ENCODE peak calls at places on chromosomes 13 and 19, in four cellular contexts. One of them, this sample, is unnamed.

GRCh38 chr19:1453525-1454371 is 3.8 kb downstream of the APC2 start:
- DNase-seq in HAP-1: no peak
- DNase-seq in ACHN: no peak
- DNase-seq in brain microvascular endothelial cell: no peak
- DNase-seq in this sample: no peak

GRCh38 chr13:101515504-101515903 is 63.0 kb downstream of the ITGBL1 start:
- DNase-seq in ACHN: no peak
- DNase-seq in brain microvascular endothelial cell: no peak
- DNase-seq in HAP-1: no peak
- DNase-seq in this sample: no peak

GRCh38 chr19:5864013-5864720 is 6.2 kb downstream of the FUT5 start:
- DNase-seq in HAP-1: no peak
- DNase-seq in brain microvascular endothelial cell: no peak
- DNase-seq in ACHN: no peak
- DNase-seq in this sample: no peak

GRCh38 chr13:55000043-55000442 is 1971.4 kb downstream of the OLFM4 start:
- DNase-seq in brain microvascular endothelial cell: no peak
- DNase-seq in ACHN: no peak
- DNase-seq in HAP-1: peak
- DNase-seq in this sample: no peak

GRCh38 chr13:52736891-52737290 is 2.7 kb downstream of the CNMD start:
- DNase-seq in ACHN: no peak
- DNase-seq in brain microvascular endothelial cell: no peak
- DNase-seq in HAP-1: peak
- DNase-seq in this sample: no peak

GRCh38 chr19:15195987-15196682 is 4.7 kb downstream of the NOTCH3 start:
- DNase-seq in HAP-1: no peak
- DNase-seq in brain microvascular endothelial cell: peak
- DNase-seq in ACHN: no peak
- DNase-seq in this sample: peak

GRCh38 chr19:48481846-48482639 is 12.9 kb downstream of the CYTH2 start:
- DNase-seq in brain microvascular endothelial cell: no peak
- DNase-seq in HAP-1: no peak
- DNase-seq in ACHN: no peak
- DNase-seq in this sample: no peak

GRCh38 chr13:107461751-107462150 is 753.6 kb downstream of the LIG4 start:
- DNase-seq in HAP-1: no peak
- DNase-seq in brain microvascular endothelial cell: no peak
- DNase-seq in ACHN: no peak
- DNase-seq in this sample: no peak

GRCh38 chr19:7199613-7200533 is 94.3 kb downstream of the INSR start:
- DNase-seq in brain microvascular endothelial cell: no peak
- DNase-seq in ACHN: no peak
- DNase-seq in HAP-1: no peak
- DNase-seq in this sample: peak

GRCh38 chr19:18340237-18340989 is at the start of gene PGPEP1:
- DNase-seq in brain microvascular endothelial cell: no peak
- DNase-seq in HAP-1: peak
- DNase-seq in ACHN: peak
- DNase-seq in this sample: peak

GRCh38 chr13:26050568-26051230 is 1.1 kb downstream of the SHISA2 start:
- DNase-seq in ACHN: no peak
- DNase-seq in brain microvascular endothelial cell: no peak
- DNase-seq in HAP-1: no peak
- DNase-seq in this sample: no peak

GRCh38 chr19:58372311-58373133 is 8.3 kb downstream of the ZNF837 start:
- DNase-seq in HAP-1: no peak
- DNase-seq in ACHN: no peak
- DNase-seq in brain microvascular endothelial cell: no peak
- DNase-seq in this sample: no peak

GRCh38 chr13:102718746-102719145 is 23.9 kb upstream of the METTL21C start:
- DNase-seq in brain microvascular endothelial cell: no peak
- DNase-seq in HAP-1: no peak
- DNase-seq in ACHN: no peak
- DNase-seq in this sample: no peak

GRCh38 chr13:104691765-104692164 is 1625.5 kb upstream of the SLC10A2 start:
- DNase-seq in HAP-1: no peak
- DNase-seq in ACHN: no peak
- DNase-seq in brain microvascular endothelial cell: no peak
- DNase-seq in this sample: no peak

GRCh38 chr13:93172109-93172508 is 54.5 kb upstream of the GPC6 start:
- DNase-seq in ACHN: no peak
- DNase-seq in brain microvascular endothelial cell: no peak
- DNase-seq in HAP-1: no peak
- DNase-seq in this sample: no peak

GRCh38 chr13:25468330-25469178 is 96.8 kb downstream of the ATP8A2 start:
- DNase-seq in HAP-1: no peak
- DNase-seq in ACHN: peak
- DNase-seq in brain microvascular endothelial cell: no peak
- DNase-seq in this sample: no peak

GRCh38 chr19:53789708-53790678 is 34.1 kb downstream of the NLRP12 start:
- DNase-seq in HAP-1: no peak
- DNase-seq in ACHN: no peak
- DNase-seq in brain microvascular endothelial cell: no peak
- DNase-seq in this sample: no peak

GRCh38 chr13:32001392-32001768 is 30.2 kb upstream of the FRY start:
- DNase-seq in ACHN: peak
- DNase-seq in brain microvascular endothelial cell: peak
- DNase-seq in HAP-1: peak
- DNase-seq in this sample: peak

GRCh38 chr19:14943601-14944000 is 2.3 kb downstream of the OR7C2 start:
- DNase-seq in brain microvascular endothelial cell: no peak
- DNase-seq in ACHN: no peak
- DNase-seq in HAP-1: no peak
- DNase-seq in this sample: no peak

GRCh38 chr19:29665826-29666633 is 769 bp downstream of the PLEKHF1 start:
- DNase-seq in HAP-1: no peak
- DNase-seq in ACHN: peak
- DNase-seq in brain microvascular endothelial cell: peak
- DNase-seq in this sample: no peak

GRCh38 chr19:39327990-39328705 is 7.5 kb upstream of the LRFN1 start:
- DNase-seq in brain microvascular endothelial cell: peak
- DNase-seq in ACHN: peak
- DNase-seq in HAP-1: peak
- DNase-seq in this sample: peak

GRCh38 chr13:44818428-44818827 is 170.8 kb downstream of the NUFIP1 start:
- DNase-seq in HAP-1: peak
- DNase-seq in brain microvascular endothelial cell: peak
- DNase-seq in ACHN: peak
- DNase-seq in this sample: no peak

GRCh38 chr13:110455941-110456340 is 105.6 kb downstream of the RAB20 start:
- DNase-seq in brain microvascular endothelial cell: peak
- DNase-seq in ACHN: peak
- DNase-seq in HAP-1: peak
- DNase-seq in this sample: peak

GRCh38 chr19:14048439-14049153 is 13.3 kb downstream of the PALM3 start:
- DNase-seq in ACHN: peak
- DNase-seq in brain microvascular endothelial cell: peak
- DNase-seq in HAP-1: no peak
- DNase-seq in this sample: peak

GRCh38 chr19:54266133-54266532 is 9.1 kb upstream of the LILRB5 start:
- DNase-seq in ACHN: peak
- DNase-seq in brain microvascular endothelial cell: peak
- DNase-seq in HAP-1: peak
- DNase-seq in this sample: peak

GRCh38 chr13:73816702-73817101 is 317.5 kb downstream of the KLF12 start:
- DNase-seq in ACHN: no peak
- DNase-seq in HAP-1: no peak
- DNase-seq in brain microvascular endothelial cell: no peak
- DNase-seq in this sample: no peak

GRCh38 chr13:88162076-88162702 is 491.0 kb downstream of the SLITRK5 start:
- DNase-seq in HAP-1: no peak
- DNase-seq in brain microvascular endothelial cell: no peak
- DNase-seq in ACHN: no peak
- DNase-seq in this sample: no peak

GRCh38 chr13:33123066-33123940 is 107.1 kb downstream of the KL start:
- DNase-seq in brain microvascular endothelial cell: no peak
- DNase-seq in ACHN: no peak
- DNase-seq in HAP-1: no peak
- DNase-seq in this sample: no peak

GRCh38 chr13:110290153-110290552 is 16.8 kb downstream of the COL4A1 start:
- DNase-seq in HAP-1: no peak
- DNase-seq in ACHN: no peak
- DNase-seq in brain microvascular endothelial cell: no peak
- DNase-seq in this sample: no peak

GRCh38 chr13:83221813-83222241 is 660.4 kb downstream of the SLITRK1 start:
- DNase-seq in ACHN: no peak
- DNase-seq in brain microvascular endothelial cell: peak
- DNase-seq in HAP-1: no peak
- DNase-seq in this sample: no peak

GRCh38 chr19:10419200-10419645 is 1.1 kb upstream of the PDE4A start:
- DNase-seq in HAP-1: no peak
- DNase-seq in ACHN: no peak
- DNase-seq in brain microvascular endothelial cell: no peak
- DNase-seq in this sample: no peak

GRCh38 chr13:106609116-106609515 is 41.2 kb upstream of the ARGLU1 start:
- DNase-seq in brain microvascular endothelial cell: no peak
- DNase-seq in HAP-1: no peak
- DNase-seq in ACHN: no peak
- DNase-seq in this sample: no peak

GRCh38 chr19:49773663-49774305 is 7.0 kb downstream of the AP2A1 start:
- DNase-seq in HAP-1: no peak
- DNase-seq in brain microvascular endothelial cell: no peak
- DNase-seq in ACHN: no peak
- DNase-seq in this sample: no peak

GRCh38 chr13:92175330-92175729 is 776.9 kb downstream of the GPC5 start:
- DNase-seq in brain microvascular endothelial cell: peak
- DNase-seq in ACHN: peak
- DNase-seq in HAP-1: peak
- DNase-seq in this sample: peak

GRCh38 chr13:103471896-103472295 is 405.7 kb upstream of the SLC10A2 start:
- DNase-seq in ACHN: no peak
- DNase-seq in HAP-1: no peak
- DNase-seq in brain microvascular endothelial cell: no peak
- DNase-seq in this sample: no peak

GRCh38 chr13:23806874-23807522 is 82.2 kb downstream of the MIPEP start:
- DNase-seq in brain microvascular endothelial cell: no peak
- DNase-seq in HAP-1: no peak
- DNase-seq in ACHN: no peak
- DNase-seq in this sample: no peak

GRCh38 chr13:90769387-90769786 is 578.1 kb upstream of the MIR17HG start:
- DNase-seq in HAP-1: no peak
- DNase-seq in ACHN: no peak
- DNase-seq in brain microvascular endothelial cell: no peak
- DNase-seq in this sample: no peak

GRCh38 chr19:55643733-55644116 is 276 bp downstream of the ZNF581 start:
- DNase-seq in brain microvascular endothelial cell: no peak
- DNase-seq in ACHN: no peak
- DNase-seq in HAP-1: no peak
- DNase-seq in this sample: no peak

GRCh38 chr19:45863840-45864628 is at the start of gene FOXA3:
- DNase-seq in brain microvascular endothelial cell: no peak
- DNase-seq in HAP-1: no peak
- DNase-seq in ACHN: peak
- DNase-seq in this sample: peak

GRCh38 chr19:40701758-40702157 is 11.3 kb upstream of the NUMBL start:
- DNase-seq in ACHN: no peak
- DNase-seq in brain microvascular endothelial cell: no peak
- DNase-seq in HAP-1: no peak
- DNase-seq in this sample: no peak

This sample was measured in LoVo.